ENCODE peak calls at places on chromosomes 7 and 10, in eight cellular contexts. L, I, C, W, J, N, U and Z are unnamed samples.

GRCh38 chr7:139582130-139582650 is 58.7 kb downstream of the CLEC2L start:
- DNase-seq in L (no peak), I (no peak), C (no peak), W (no peak), J (no peak), N (no peak), U (no peak), Z (no peak)

GRCh38 chr10:108597657-108598319 is 1325.5 kb downstream of the XPNPEP1 start:
- DNase-seq in L (no peak), I (no peak), C (no peak), W (no peak), J (no peak), N (peak; percentile 15), U (no peak), Z (no peak)

GRCh38 chr7:23680417-23681405 is 712 bp downstream of the FAM221A start:
- DNase-seq in L (no peak), I (peak; percentile 43), C (peak; percentile 41), W (peak; percentile 20), J (peak; percentile 21), N (peak; percentile 73), U (peak; percentile 24), Z (no peak)

GRCh38 chr10:49112851-49113250 is 2.5 kb downstream of the VSTM4 start:
- DNase-seq in L (no peak), I (no peak), C (no peak), W (no peak), J (no peak), N (no peak), U (no peak), Z (no peak)

GRCh38 chr7:100679927-100680588 is 6.5 kb downstream of the GNB2 start:
- DNase-seq in L (no peak), I (no peak), C (peak; percentile 75), W (no peak), J (no peak), N (peak; percentile 67), U (no peak), Z (no peak)

GRCh38 chr10:48271323-48271722 is 3.2 kb downstream of the FRMPD2 start:
- DNase-seq in L (no peak), I (no peak), C (no peak), W (no peak), J (no peak), N (no peak), U (no peak), Z (no peak)

GRCh38 chr7:129606801-129607200 is 4.7 kb upstream of the NRF1 start:
- DNase-seq in L (no peak), I (no peak), C (no peak), W (no peak), J (no peak), N (no peak), U (no peak), Z (no peak)

GRCh38 chr7:106720641-106721040 is 59.7 kb upstream of the CCDC71L start:
- DNase-seq in L (no peak), I (no peak), C (no peak), W (no peak), J (no peak), N (no peak), U (no peak), Z (no peak)

GRCh38 chr10:78212134-78212785 is 178.6 kb downstream of the RPS24 start:
- DNase-seq in L (no peak), I (no peak), C (no peak), W (no peak), J (no peak), N (peak; percentile 35), U (no peak), Z (no peak)

GRCh38 chr7:47254081-47255006 is 327.6 kb downstream of the TNS3 start:
- DNase-seq in L (no peak), I (peak; percentile 55), C (peak; percentile 71), W (no peak), J (peak; percentile 33), N (peak; percentile 85), U (no peak), Z (no peak)

GRCh38 chr10:7611909-7612308 is 54.9 kb downstream of the ITIH5 start:
- DNase-seq in L (no peak), I (no peak), C (no peak), W (no peak), J (no peak), N (peak; percentile 63), U (no peak), Z (no peak)

GRCh38 chr10:74882427-74882826 is 56.0 kb downstream of the KAT6B start:
- DNase-seq in L (no peak), I (no peak), C (no peak), W (no peak), J (no peak), N (peak; percentile 28), U (no peak), Z (no peak)

GRCh38 chr7:801940-802364 is 30.3 kb upstream of the SUN1 start:
- DNase-seq in L (no peak), I (no peak), C (no peak), W (no peak), J (no peak), N (peak; percentile 40), U (no peak), Z (no peak)

GRCh38 chr10:74419491-74420466 is 268.8 kb downstream of the ADK start:
- DNase-seq in L (peak; percentile 10), I (peak; percentile 29), C (peak; percentile 17), W (no peak), J (no peak), N (peak; percentile 51), U (peak; percentile 15), Z (no peak)